ENCODE peak calls at places on chromosomes 4 and X, in seven cellular contexts. K is thoracic aorta, B is OCI-LY7, O is heart left ventricle, L is body of pancreas, H is WERI-Rb-1, Z is tibial nerve. V is an unnamed sample. For H3K36me3, the result is how much of the 10 kb centered on the place peaks cover.

GRCh38 chr4:146146918-146147317 is 28.6 kb upstream of the LSM6 start:
- DNase-seq in H (no peak), B (no peak), L (no peak), Z (no peak), O (no peak), K (no peak), V (no peak)

GRCh38 chr4:150010525-150011126 is 67.6 kb upstream of the DCLK2 start:
- DNase-seq in O (no peak), B (peak), Z (peak), L (peak), H (peak), K (peak), V (peak)

GRCh38 chr4:140702096-140702757 is 54.0 kb downstream of the TBC1D9 start:
- DNase-seq in K (no peak), Z (no peak), O (no peak), B (no peak), H (no peak), L (no peak), V (no peak)

GRCh38 chrX:53895270-53895669 is 149.0 kb downstream of the PHF8 start:
- DNase-seq in B (no peak), H (no peak), O (no peak), Z (no peak), K (no peak), L (no peak), V (no peak)

GRCh38 chrX:8913665-8914409 is 112.7 kb upstream of the FAM9A start:
- DNase-seq in K (no peak), O (no peak), Z (peak), B (no peak), L (no peak), H (no peak), V (no peak)

GRCh38 chrX:41259516-41259915 is 74.4 kb upstream of the DDX3X start:
- DNase-seq in K (no peak), O (no peak), Z (no peak), L (peak), B (no peak), H (peak), V (no peak)

GRCh38 chr4:110087116-110087708 is 111.2 kb downstream of the ELOVL6 start:
- DNase-seq in B (no peak), O (no peak), H (no peak), K (no peak), Z (no peak), L (no peak), V (no peak)

GRCh38 chr4:6183740-6184139 is 16.6 kb downstream of the JAKMIP1 start:
- DNase-seq in B (peak), Z (no peak), L (no peak), O (no peak), K (no peak), H (no peak), V (no peak)

GRCh38 chr4:184096561-184097239 is 121.0 kb downstream of the ENPP6 start:
- DNase-seq in K (no peak), O (no peak), Z (no peak), L (no peak), B (no peak), H (no peak), V (no peak)

GRCh38 chr4:57055873-57056272 is 54.3 kb downstream of the IGFBP7 start:
- DNase-seq in Z (no peak), H (no peak), L (no peak), B (no peak), K (no peak), O (no peak), V (peak)

GRCh38 chrX:69153060-69153730 is 12.1 kb downstream of the PJA1 start:
- DNase-seq in L (no peak), K (no peak), O (no peak), B (no peak), H (peak), Z (peak), V (peak)

GRCh38 chr4:1569461-1570151 is 114.5 kb downstream of the FAM53A start:
- DNase-seq in H (no peak), L (no peak), Z (no peak), B (no peak), K (no peak), O (no peak), V (peak)

GRCh38 chr4:10762541-10762940 is 78.0 kb upstream of the CLNK start:
- DNase-seq in O (no peak), K (no peak), L (no peak), Z (no peak), B (no peak), H (peak), V (peak)

GRCh38 chr4:184807261-184807660 is 18.5 kb downstream of the ACSL1 start:
- DNase-seq in Z (no peak), H (peak), B (no peak), K (no peak), O (no peak), L (peak), V (no peak)

GRCh38 chr4:8286719-8287355 is 17.3 kb downstream of the HTRA3 start:
- DNase-seq in K (no peak), B (no peak), L (no peak), O (peak), H (no peak), Z (no peak), V (no peak)

GRCh38 chr4:181150173-181150572 is 1093.0 kb upstream of the TENM3 start:
- DNase-seq in Z (no peak), L (no peak), K (no peak), O (no peak), B (no peak), H (no peak), V (no peak)

GRCh38 chr4:159735281-159736207 is 632.7 kb downstream of the RAPGEF2 start:
- DNase-seq in O (no peak), L (no peak), K (no peak), B (no peak), Z (no peak), H (no peak), V (peak)

GRCh38 chr4:84378983-84379382 is 120.1 kb downstream of the NKX6-1 start:
- DNase-seq in K (no peak), H (no peak), Z (no peak), L (no peak), B (no peak), O (no peak), V (peak)

DNA sequence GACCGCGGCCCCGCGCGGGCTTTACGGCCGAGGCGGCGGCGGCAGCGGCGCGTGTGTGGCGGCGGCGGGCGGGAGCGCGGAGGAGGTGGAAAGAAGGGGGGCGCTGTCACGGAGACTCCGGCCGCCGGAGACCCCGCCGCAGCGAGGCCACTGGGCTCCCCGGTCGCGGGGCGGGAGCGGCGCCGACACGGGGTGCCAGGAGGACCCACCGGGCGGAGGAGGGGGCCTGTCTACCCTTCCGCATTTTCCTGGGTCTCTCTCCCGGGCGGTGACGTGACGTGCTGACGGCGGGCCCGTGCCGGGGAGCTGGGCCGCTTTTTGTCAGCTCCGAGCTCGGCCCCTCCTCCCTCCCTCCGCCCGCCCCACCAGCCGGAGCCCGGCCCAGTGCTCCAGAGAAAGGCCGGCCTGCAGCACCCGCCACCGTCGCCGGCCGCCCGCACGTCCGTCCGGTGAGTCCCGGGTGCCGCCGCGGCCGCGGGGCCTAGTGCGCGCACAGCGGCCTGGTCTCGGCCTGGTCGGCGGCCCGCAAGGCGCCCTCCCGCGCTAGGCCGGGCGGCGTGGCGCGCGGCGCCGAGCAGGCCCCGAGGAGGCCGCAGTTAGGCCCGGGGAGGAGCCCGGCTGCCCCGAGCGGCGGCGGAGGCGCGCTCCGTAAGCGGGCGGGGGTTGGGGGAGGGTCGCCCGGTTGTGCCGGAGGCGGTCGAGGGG is at the start of gene ZFX:
- DNase-seq in H (peak), B (peak), K (no peak), Z (no peak), O (peak), L (peak), V (peak)
- TF ChIP-seq CTCF in H (no peak), B (no peak), K (no peak), Z (no peak), O (no peak), L (no peak), V (no peak)

DNA sequence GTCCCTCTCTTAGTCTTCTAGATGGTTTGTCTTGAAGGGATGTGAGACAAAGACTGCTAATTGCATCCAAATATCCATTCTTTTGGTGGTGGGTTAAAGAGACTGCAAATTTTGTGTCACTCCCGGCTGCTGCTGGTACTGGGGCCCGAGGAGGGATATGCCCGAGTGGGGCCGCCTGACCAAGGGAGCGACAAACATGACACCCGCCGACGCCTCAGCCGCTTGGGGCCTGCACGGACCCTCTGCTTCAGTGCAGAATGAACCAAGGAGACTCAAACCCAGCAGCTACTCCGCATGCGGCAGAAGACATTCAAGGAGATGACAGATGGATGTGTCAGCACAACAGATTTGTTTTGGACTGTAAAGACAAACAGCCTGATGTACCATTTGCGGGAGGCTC is 13.5 kb upstream of the ARX start:
- DNase-seq in Z (no peak), L (no peak), B (no peak), O (no peak), K (no peak), H (no peak), V (no peak)
- H3K4me3 ChIP-seq in Z (no peak), L (no peak), B (no peak), O (no peak), K (no peak), H (no peak), V (no peak)

GRCh38 chr4:21757281-21757680 is 191.3 kb downstream of the KCNIP4 start:
- DNase-seq in L (no peak), B (no peak), Z (no peak), O (no peak), H (no peak), K (no peak), V (no peak)
- H3K36me3 ChIP-seq in L (under half), B (under half), Z (under half), O (under half), H (under half), K (under half), V (under half)

DNA sequence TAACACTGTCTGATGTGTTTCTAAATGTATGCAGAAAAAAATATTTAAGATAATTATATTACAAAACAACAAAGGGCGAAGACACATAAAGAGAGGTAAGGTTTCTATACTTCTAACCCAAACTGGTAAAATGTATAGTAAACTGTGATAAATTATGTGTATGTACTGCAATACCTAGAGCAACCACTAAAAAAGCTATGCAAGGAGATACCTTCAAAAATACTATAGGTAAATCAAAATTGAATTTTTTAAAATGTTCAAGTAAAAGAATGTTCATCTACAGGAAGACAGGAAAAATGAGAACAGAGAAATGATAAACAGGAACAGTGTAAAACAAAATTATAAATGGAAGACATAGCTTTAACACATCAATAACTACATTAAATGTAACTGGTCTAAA is 27.3 kb upstream of the RAI2 start:
- DNase-seq in B (no peak), Z (no peak), H (no peak), O (no peak), L (no peak), K (no peak), V (no peak)
- TF ChIP-seq CTCF in B (no peak), Z (no peak), H (no peak), O (no peak), L (peak), K (no peak), V (peak)

GRCh38 chr4:147969573-147969972 is 237.7 kb downstream of the ARHGAP10 start:
- DNase-seq in K (no peak), B (no peak), O (no peak), H (no peak), L (no peak), Z (no peak), V (no peak)
- H3K4me3 ChIP-seq in K (no peak), B (no peak), O (no peak), H (no peak), L (no peak), Z (no peak), V (no peak)

DNA sequence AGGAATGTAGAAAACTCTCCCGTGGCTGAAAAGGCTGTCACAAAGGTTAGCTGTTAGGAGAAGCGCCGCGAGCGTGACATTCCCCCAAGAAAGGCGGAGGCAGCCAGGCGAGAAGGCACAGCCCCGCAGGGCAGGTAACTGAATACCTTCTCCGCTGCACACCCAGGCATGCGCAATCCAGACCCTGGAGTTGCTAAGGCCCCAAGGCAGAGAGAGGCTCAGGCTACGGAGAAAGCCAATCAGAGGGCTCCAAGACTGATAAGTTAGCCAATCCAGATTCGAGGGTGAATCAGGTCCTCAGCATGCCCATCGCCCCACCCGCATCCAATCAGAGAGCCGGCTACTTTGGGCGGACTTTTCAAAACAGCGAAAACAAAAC is 485 bp upstream of the CCNG2 start:
- DNase-seq in L (peak), H (peak), Z (peak), B (peak), O (peak), K (peak), V (peak)
- H3K36me3 ChIP-seq in L (under half), H (under half), Z (under half), B (under half), O (under half), K (under half), V (under half)

DNA sequence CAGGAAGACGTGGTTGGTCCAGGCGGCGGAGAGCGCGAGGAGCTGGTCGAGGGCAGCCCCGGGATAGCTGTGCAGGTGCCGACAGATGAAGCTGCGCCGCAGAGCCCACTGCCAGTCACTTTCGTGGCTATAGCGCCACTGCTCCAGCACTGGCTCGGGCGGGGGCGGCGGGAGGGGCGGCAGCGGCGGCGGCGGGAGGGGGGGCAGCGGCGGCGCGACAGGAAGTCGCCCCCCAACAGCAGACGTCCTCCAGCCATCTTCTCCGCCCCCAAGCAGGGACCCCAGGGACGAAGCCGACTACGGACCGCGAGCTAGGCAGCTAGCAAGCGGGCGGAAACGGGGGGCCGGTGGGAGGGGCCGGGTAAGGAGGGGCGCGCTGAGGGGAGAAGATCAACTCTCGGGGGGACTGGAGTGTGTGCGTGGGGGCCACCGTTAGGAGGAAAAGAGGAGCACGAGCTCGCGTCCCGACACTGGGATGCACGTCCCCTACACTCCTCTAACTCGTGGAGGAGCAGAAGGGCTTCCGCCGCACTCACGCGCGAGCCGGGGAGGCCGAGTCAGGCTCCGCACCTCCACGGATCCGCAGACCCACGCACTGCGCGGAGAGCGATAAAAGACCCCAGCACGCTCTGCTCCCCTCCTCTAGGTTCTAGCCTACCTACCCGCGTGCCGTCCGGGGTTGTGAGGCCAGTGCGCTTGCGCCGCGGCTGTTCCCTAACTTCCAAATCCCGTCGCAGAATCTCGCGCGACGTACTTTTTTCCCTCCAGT is at the start of gene NKRF:
- DNase-seq in B (peak), Z (peak), H (peak), L (peak), O (peak), K (peak), V (peak)
- TF ChIP-seq CTCF in B (no peak), Z (no peak), H (no peak), L (no peak), O (no peak), K (no peak), V (no peak)

GRCh38 chr4:120049732-120050494 is 16.7 kb downstream of the MAD2L1 start:
- DNase-seq in H (peak), L (peak), Z (peak), B (peak), O (peak), K (peak), V (peak)
- H3K4me3 ChIP-seq in H (no peak), L (no peak), Z (no peak), B (no peak), O (peak), K (peak), V (no peak)